ENCODE peak calls at places on chromosomes 11 and 22, in nine cellular contexts. V, C, G, K, R, N, T, Y and F are unnamed samples.

GRCh38 chr11:2571598-2572281 is 126.9 kb downstream of the KCNQ1 start:
- DNase-seq in V (no peak), C (no peak), G (no peak), K (no peak), R (no peak), N (no peak), T (no peak), Y (peak; percentile 77), F (no peak)

GRCh38 chr11:7347611-7348431 is 96.1 kb downstream of the SYT9 start:
- DNase-seq in V (no peak), C (no peak), G (no peak), K (no peak), R (no peak), N (no peak), T (no peak), Y (no peak), F (no peak)

GRCh38 chr22:44955102-44955501 is 54.7 kb downstream of the PHF21B start:
- DNase-seq in V (no peak), C (no peak), G (no peak), K (no peak), R (no peak), N (no peak), T (no peak), Y (no peak), F (no peak)

GRCh38 chr11:1391165-1392010 is 1.7 kb downstream of the BRSK2 start:
- DNase-seq in V (no peak), C (no peak), G (peak; percentile 69), K (no peak), R (no peak), N (no peak), T (no peak), Y (no peak), F (no peak)

GRCh38 chr11:17921620-17922473 is 91.0 kb downstream of the SERGEF start:
- DNase-seq in V (peak; percentile 58), C (peak; percentile 58), G (no peak), K (no peak), R (peak; percentile 78), N (no peak), T (no peak), Y (no peak), F (peak; percentile 71)

GRCh38 chr11:84414936-84415335 is 1128.8 kb upstream of the CCDC90B start:
- DNase-seq in V (no peak), C (no peak), G (no peak), K (no peak), R (no peak), N (no peak), T (no peak), Y (no peak), F (no peak)

GRCh38 chr11:99505319-99505718 is 484.6 kb downstream of the CNTN5 start:
- DNase-seq in V (peak; percentile 85), C (peak; percentile 2), G (no peak), K (no peak), R (no peak), N (peak; percentile 63), T (no peak), Y (no peak), F (peak; percentile 32)

GRCh38 chr22:23591203-23591791 is 11.2 kb upstream of the IGLL1 start:
- DNase-seq in V (peak; percentile 46), C (peak; percentile 40), G (peak; percentile 65), K (peak; percentile 78), R (peak; percentile 73), N (no peak), T (no peak), Y (peak; percentile 53), F (peak; percentile 55)

GRCh38 chr22:43206515-43207161 is 19.7 kb upstream of the TTLL12 start:
- DNase-seq in V (no peak), C (no peak), G (no peak), K (no peak), R (no peak), N (no peak), T (no peak), Y (peak; percentile 91), F (no peak)

GRCh38 chr11:121318848-121319834 is 26.6 kb downstream of the SC5D start:
- DNase-seq in V (peak; percentile 41), C (peak; percentile 57), G (no peak), K (no peak), R (peak; percentile 81), N (peak; percentile 10), T (peak; percentile 9), Y (no peak), F (peak; percentile 68)

GRCh38 chr22:43013355-43014061 is 1.4 kb downstream of the PACSIN2 start:
- DNase-seq in V (peak; percentile 39), C (peak; percentile 56), G (no peak), K (no peak), R (peak; percentile 47), N (no peak), T (no peak), Y (no peak), F (no peak)

GRCh38 chr22:21593406-21594232 is 26.1 kb downstream of the UBE2L3 start:
- DNase-seq in V (no peak), C (no peak), G (no peak), K (no peak), R (no peak), N (no peak), T (no peak), Y (no peak), F (no peak)

GRCh38 chr22:17095538-17095937 is 10.7 kb downstream of the IL17RA start:
- DNase-seq in V (no peak), C (peak; percentile 9), G (no peak), K (no peak), R (peak; percentile 39), N (no peak), T (no peak), Y (no peak), F (peak; percentile 14)
- TF ChIP-seq CTCF in V (peak; percentile 63), C (peak; percentile 36), G (no peak), K (peak; percentile 70), R (peak; percentile 49), N (peak; percentile 35), T (peak; percentile 47), Y (peak; percentile 47), F (peak; percentile 41)

DNA sequence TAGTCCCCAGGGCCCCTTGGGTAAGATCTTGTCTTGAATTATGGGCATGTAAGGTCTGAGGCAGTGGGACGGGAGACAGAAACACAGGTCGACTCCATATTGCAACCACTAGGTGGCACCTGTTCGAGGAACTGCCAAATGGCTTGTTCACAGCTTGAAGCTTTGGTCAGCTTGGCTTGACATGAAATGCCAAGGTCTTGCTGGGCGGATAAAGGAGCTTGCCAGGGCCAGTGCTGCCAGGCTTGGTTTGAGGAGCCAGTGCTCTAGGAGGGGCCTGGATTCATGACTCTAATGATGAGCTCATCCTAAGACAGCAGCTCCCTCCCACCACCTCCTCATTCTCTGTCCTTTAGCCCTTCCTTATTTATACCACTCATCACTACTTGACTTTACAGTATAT is 11.9 kb upstream of the NRIP3 start:
- DNase-seq in V (peak; percentile 79), C (peak; percentile 82), G (peak; percentile 70), K (peak; percentile 50), R (peak; percentile 85), N (peak; percentile 5), T (no peak), Y (no peak), F (peak; percentile 83)
- TF ChIP-seq CTCF in V (peak; percentile 85), C (peak; percentile 85), G (peak; percentile 79), K (peak; percentile 87), R (peak; percentile 84), N (peak; percentile 81), T (peak; percentile 81), Y (peak; percentile 85), F (peak; percentile 79)

GRCh38 chr11:61370349-61371005 is 8.3 kb downstream of the TMEM138 start:
- DNase-seq in V (no peak), C (no peak), G (no peak), K (no peak), R (no peak), N (no peak), T (no peak), Y (no peak), F (no peak)

GRCh38 chr11:61364012-61364396 is 1.8 kb downstream of the TMEM138 start:
- DNase-seq in V (no peak), C (no peak), G (no peak), K (no peak), R (no peak), N (no peak), T (no peak), Y (no peak), F (no peak)

GRCh38 chr11:61372659-61373058 is 10.5 kb downstream of the TMEM138 start:
- DNase-seq in V (no peak), C (no peak), G (no peak), K (no peak), R (no peak), N (no peak), T (no peak), Y (no peak), F (no peak)

GRCh38 chr11:61367406-61367805 is 5.2 kb downstream of the TMEM138 start:
- DNase-seq in V (no peak), C (no peak), G (no peak), K (no peak), R (no peak), N (no peak), T (no peak), Y (no peak), F (no peak)

DNA sequence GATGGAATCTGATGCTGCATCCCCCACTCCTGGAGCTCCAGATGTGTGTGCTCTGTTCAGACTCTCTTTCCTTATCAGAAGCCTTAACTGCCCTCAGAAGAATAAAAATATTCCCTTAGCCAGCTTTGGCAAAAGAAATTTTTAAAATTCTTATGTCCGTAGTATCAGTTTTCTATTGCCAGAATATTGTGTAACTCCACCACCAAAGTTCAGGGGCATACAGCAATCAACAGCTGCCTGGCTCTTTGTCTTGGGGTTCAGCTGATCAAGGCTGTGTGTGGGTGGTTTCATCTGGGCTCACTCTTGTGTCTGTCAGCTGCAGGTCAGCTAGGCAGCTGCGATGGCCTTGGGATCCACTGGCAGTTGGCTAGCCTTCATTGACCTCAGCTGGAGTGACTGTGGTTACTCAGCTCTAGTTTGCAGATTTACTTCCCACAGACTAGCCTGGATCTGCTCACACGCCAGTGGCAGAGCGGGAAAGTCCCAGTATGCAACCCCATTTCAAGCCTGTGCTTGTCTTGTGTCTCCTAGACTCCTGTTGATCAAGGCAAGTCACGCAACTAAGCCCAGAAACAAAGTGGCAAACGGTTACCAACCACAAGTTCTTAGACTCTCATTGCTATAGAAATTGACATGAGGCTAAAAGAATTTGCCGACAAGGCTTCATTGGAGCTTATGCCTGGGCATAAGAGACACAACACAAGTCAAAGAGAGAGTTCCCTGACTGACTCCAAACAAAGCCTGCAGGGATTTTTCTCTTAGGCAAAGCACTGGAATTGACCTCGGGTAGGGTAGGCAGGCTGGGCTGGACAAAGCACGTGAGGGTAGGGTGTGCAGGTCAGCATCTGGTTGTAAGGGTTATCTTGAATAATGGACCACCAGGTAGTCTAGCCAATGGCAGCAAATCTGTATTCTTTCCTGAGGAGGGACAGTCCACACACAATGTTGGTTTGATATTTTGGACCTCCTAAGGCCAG is 7.5 kb downstream of the TMEM138 start:
- DNase-seq in V (peak; percentile 69), C (peak; percentile 90), G (peak; percentile 55), K (no peak), R (no peak), N (no peak), T (no peak), Y (no peak), F (peak; percentile 99)
- TF ChIP-seq CTCF in V (no peak), C (no peak), G (no peak), K (no peak), R (no peak), N (no peak), T (no peak), Y (no peak), F (no peak)

DNA sequence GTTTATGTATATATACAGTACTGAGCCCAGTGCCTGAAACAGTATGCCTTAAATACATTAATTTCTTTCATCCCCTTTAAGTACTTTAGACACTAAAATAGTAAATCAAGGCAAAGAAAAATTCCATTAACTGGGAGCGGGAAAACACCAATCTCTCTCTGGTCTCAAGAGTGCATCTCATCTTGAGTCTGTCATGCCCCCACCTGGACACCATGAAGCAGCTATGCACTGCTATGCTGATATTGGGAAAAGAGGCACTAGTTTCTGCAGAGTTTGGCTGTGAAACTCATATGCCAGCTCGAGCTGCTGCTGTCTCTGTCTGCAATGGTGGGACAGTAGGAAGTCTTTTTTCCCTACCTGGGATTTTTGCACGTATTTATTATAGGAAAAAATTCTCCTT is 754.4 kb upstream of the RAG2 start:
- DNase-seq in V (no peak), C (no peak), G (no peak), K (no peak), R (no peak), N (no peak), T (no peak), Y (no peak), F (no peak)
- TF ChIP-seq CTCF in V (no peak), C (no peak), G (no peak), K (no peak), R (no peak), N (no peak), T (no peak), Y (no peak), F (no peak)